ENCODE peak calls at places on chromosomes 6 and 20, in nine cellular contexts. W, N, A, X, M, L, Z, B and T are unnamed samples.
A peak's percentile ranks its signal among the peaks of the same experiment; 100 is the strongest.

GRCh38 chr6:107673076-107673494 is 151.0 kb downstream of the SCML4 start:
- DNase-seq in W (peak; percentile 65), N (no peak), A (no peak), X (no peak), M (no peak), L (no peak), Z (no peak), B (no peak), T (no peak)

GRCh38 chr6:71724456-71725180 is 161.7 kb upstream of the RIMS1 start:
- DNase-seq in W (no peak), N (no peak), A (no peak), X (no peak), M (no peak), L (no peak), Z (no peak), B (no peak), T (no peak)

GRCh38 chr6:104505838-104506237 is 353.9 kb downstream of the HACE1 start:
- DNase-seq in W (no peak), N (no peak), A (no peak), X (no peak), M (no peak), L (no peak), Z (no peak), B (no peak), T (no peak)

GRCh38 chr6:129683606-129684322 is 26.2 kb downstream of the ARHGAP18 start:
- DNase-seq in W (peak; percentile 82), N (peak; percentile 93), A (peak; percentile 94), X (peak; percentile 58), M (peak; percentile 69), L (peak; percentile 98), Z (no peak), B (peak; percentile 74), T (peak; percentile 99)

GRCh38 chr6:111585241-111585968 is 20.3 kb downstream of the TRAF3IP2 start:
- DNase-seq in W (no peak), N (no peak), A (no peak), X (no peak), M (no peak), L (no peak), Z (no peak), B (no peak), T (no peak)

GRCh38 chr6:110645685-110646418 is 169.4 kb downstream of the CDK19 start:
- DNase-seq in W (no peak), N (no peak), A (no peak), X (no peak), M (no peak), L (no peak), Z (no peak), B (peak; percentile 9), T (no peak)

GRCh38 chr20:3046677-3047462 is 1.0 kb downstream of the MRPS26 start:
- DNase-seq in W (peak; percentile 55), N (peak; percentile 42), A (no peak), X (peak; percentile 41), M (peak; percentile 61), L (no peak), Z (peak; percentile 81), B (no peak), T (peak; percentile 19)

GRCh38 chr6:149897855-149898744 is at the start of gene RAET1E:
- DNase-seq in W (no peak), N (no peak), A (no peak), X (no peak), M (peak; percentile 42), L (no peak), Z (peak; percentile 42), B (no peak), T (no peak)

DNA sequence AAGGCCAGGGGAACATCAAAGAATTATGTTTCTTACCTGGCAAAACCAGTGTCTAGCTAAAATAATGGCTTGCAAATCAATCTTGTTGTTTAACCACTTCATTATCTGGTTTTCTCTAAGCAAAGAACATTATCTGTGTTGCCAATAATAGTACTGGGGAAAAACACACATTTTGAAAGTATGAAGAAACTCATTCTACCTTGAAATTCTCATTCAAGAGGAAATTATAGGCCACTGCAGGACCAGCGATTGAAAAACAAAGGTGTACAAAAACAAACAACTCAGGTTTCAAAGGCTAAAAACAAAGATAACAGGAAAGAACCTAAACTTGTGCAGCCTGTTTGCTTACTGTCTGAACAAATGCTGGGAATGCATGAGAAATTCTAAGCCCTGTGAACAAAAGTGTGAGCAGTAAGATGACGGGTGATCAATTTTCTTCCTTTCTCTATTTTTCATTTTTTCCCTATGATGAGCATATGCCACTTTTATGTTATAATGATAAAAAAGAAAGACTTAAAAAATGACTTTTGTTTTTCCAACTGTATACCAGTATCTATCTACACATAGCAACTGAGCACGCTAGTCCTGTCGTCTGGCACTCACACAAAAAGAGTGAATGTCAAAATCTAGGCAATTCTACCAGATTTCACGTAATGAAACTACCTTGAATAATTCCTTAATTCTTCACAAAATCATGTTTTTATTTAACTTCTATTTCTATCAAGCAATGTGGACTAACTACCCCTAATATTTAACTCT is 117.9 kb downstream of the SGK1 start:
- DNase-seq in W (no peak), N (peak; percentile 67), A (no peak), X (no peak), M (no peak), L (no peak), Z (no peak), B (no peak), T (no peak)
- H3K4me3 ChIP-seq in W (no peak overlapping the region), N (no peak overlapping the region), A (no peak overlapping the region), X (no peak overlapping the region), M (no peak overlapping the region), L (no peak overlapping the region), Z (peak overlapping the region; percentile 23), B (no peak overlapping the region), T (no peak overlapping the region)

DNA sequence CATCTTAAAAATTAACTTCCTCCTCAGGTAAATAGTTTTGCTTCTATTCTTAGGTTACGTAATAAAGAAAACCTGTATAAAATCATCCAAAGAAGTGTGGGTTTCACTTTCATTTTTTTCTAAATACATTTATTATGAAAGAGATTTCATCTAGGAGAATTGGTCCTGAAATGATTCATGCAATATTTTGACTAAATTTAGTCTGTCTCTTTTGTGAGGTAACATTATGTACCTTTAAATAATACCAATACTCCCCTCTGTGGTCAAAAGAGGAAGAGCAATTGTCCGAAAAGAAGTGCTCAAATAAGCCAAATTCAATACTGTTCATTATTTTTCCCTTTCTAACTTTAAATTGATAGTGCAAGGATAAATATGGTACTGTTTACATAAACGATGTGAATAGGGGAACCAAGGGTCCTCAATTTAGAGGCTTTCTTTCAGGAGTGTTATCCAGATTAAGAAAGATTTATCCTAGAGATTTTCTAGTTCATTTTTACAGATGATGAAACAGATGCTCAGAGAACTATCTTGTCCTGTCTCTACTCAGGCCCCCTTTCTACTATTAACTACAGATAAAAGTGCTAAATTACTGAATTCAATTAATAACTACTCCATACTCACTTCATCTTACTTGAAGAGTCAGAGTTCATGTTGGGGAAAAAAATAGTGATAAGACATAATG is 26.2 kb downstream of the CYP39A1 start:
- DNase-seq in W (no peak), N (peak; percentile 41), A (no peak), X (no peak), M (no peak), L (no peak), Z (no peak), B (no peak), T (peak; percentile 56)
- TF ChIP-seq CTCF in W (peak; percentile 72), N (peak; percentile 34), A (peak; percentile 69), X (peak; percentile 33), M (peak; percentile 52), L (peak; percentile 57), Z (peak; percentile 85), B (peak; percentile 46), T (peak; percentile 62)

GRCh38 chr6:170229396-170229795 is 61.5 kb downstream of the DLL1 start:
- DNase-seq in W (peak; percentile 17), N (no peak), A (no peak), X (no peak), M (no peak), L (no peak), Z (no peak), B (no peak), T (no peak)

GRCh38 chr6:170231496-170232185 is 59.2 kb downstream of the DLL1 start:
- DNase-seq in W (peak; percentile 13), N (no peak), A (no peak), X (no peak), M (no peak), L (no peak), Z (no peak), B (no peak), T (no peak)

GRCh38 chr6:170228581-170229310 is 62.1 kb downstream of the DLL1 start:
- DNase-seq in W (peak; percentile 7), N (no peak), A (no peak), X (no peak), M (no peak), L (no peak), Z (no peak), B (no peak), T (no peak)

GRCh38 chr6:170230520-170231390 is 60.1 kb downstream of the DLL1 start:
- DNase-seq in W (peak; percentile 29), N (no peak), A (no peak), X (no peak), M (no peak), L (no peak), Z (no peak), B (no peak), T (no peak)

DNA sequence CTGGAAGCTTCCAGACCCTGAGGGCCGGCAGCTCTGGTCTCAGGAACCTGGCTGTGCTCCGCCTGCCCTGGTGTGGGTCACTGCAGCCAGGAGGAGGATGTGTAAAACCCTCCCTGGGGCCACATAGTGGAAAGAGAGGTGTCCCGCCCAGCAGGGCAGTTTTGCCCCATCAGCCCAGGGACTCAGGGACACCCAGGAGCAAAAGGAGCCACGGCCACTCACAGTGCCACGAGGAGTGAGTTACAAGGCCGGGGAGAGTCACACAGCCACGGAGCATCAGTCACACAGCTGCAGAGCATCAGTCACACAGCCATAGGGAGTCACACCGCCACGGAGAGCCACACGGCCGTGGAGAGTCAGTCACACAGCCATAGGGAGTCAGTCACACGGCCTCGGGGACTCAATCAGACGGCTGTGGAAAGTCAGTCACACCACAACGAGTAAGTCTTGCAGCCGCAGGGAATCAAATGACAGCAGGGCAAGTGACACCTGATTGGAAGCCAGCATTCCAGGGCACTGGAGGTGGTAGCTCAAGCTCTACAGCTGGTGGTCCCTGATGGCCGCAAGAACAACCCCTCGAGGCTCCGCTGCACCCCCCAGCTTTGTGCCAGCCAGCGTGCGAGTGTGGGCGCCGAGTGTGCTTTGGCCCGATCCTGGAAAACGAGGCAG is 60.9 kb downstream of the DLL1 start:
- DNase-seq in W (peak; percentile 22), N (no peak), A (no peak), X (no peak), M (no peak), L (no peak), Z (no peak), B (no peak), T (no peak)
- H3K4me3 ChIP-seq in W (no peak overlapping the region), N (no peak overlapping the region), A (no peak overlapping the region), X (no peak overlapping the region), M (no peak overlapping the region), L (no peak overlapping the region), Z (no peak overlapping the region), B (no peak overlapping the region), T (no peak overlapping the region)

GRCh38 chr6:26088344-26088743 is 1.1 kb downstream of the HFE start:
- DNase-seq in W (no peak), N (no peak), A (no peak), X (no peak), M (no peak), L (no peak), Z (no peak), B (no peak), T (peak; percentile 33)

GRCh38 chr6:26092443-26092842 is 5.2 kb downstream of the HFE start:
- DNase-seq in W (no peak), N (no peak), A (no peak), X (no peak), M (no peak), L (no peak), Z (no peak), B (no peak), T (no peak)

GRCh38 chr6:26089272-26089671 is 2.0 kb downstream of the HFE start:
- DNase-seq in W (no peak), N (no peak), A (no peak), X (no peak), M (no peak), L (no peak), Z (no peak), B (no peak), T (no peak)

GRCh38 chr6:26086214-26086613 is 1.0 kb upstream of the HFE start:
- DNase-seq in W (no peak), N (no peak), A (no peak), X (no peak), M (no peak), L (no peak), Z (no peak), B (no peak), T (no peak)

GRCh38 chr6:26087284-26088115 is at the start of gene HFE:
- DNase-seq in W (peak; percentile 43), N (peak; percentile 25), A (peak; percentile 73), X (peak; percentile 52), M (peak; percentile 73), L (no peak), Z (peak; percentile 78), B (peak; percentile 40), T (peak; percentile 64)
- TF ChIP-seq CTCF in W (peak; percentile 24), N (no peak), A (no peak), X (no peak), M (no peak), L (peak; percentile 24), Z (no peak), B (no peak), T (no peak)